ENCODE peak calls at places on chromosomes 4 and X, in ten cellular contexts. One of them, this sample, is unnamed.

GRCh38 chr4:83905952-83906351 is 370.0 kb downstream of the GPAT3 start:
- DNase-seq in stomach: no peak
- DNase-seq in H1: peak; percentile 49
- DNase-seq in GM23338: peak; percentile 74
- DNase-seq in fibroblast of lung: no peak
- DNase-seq in heart right ventricle: no peak
- DNase-seq in IMR-90: no peak
- DNase-seq in astrocyte: no peak
- DNase-seq in hepatocyte: no peak
- DNase-seq in endothelial cell of umbilical vein: no peak
- DNase-seq in this sample: no peak

GRCh38 chr4:36269116-36269515 is 12.3 kb upstream of the DTHD1 start:
- DNase-seq in stomach: no peak
- DNase-seq in heart right ventricle: no peak
- DNase-seq in GM23338: no peak
- DNase-seq in endothelial cell of umbilical vein: no peak
- DNase-seq in IMR-90: no peak
- DNase-seq in astrocyte: no peak
- DNase-seq in fibroblast of lung: no peak
- DNase-seq in H1: no peak
- DNase-seq in hepatocyte: no peak
- DNase-seq in this sample: no peak

GRCh38 chrX:105314468-105314867 is 94.0 kb upstream of the TEX13A start:
- DNase-seq in astrocyte: peak; percentile 26
- DNase-seq in H1: no peak
- DNase-seq in heart right ventricle: no peak
- DNase-seq in endothelial cell of umbilical vein: peak; percentile 57
- DNase-seq in hepatocyte: no peak
- DNase-seq in stomach: no peak
- DNase-seq in GM23338: no peak
- DNase-seq in fibroblast of lung: peak; percentile 45
- DNase-seq in IMR-90: peak; percentile 23
- DNase-seq in this sample: peak; percentile 60

GRCh38 chr4:16860506-16860905 is 37.9 kb downstream of the LDB2 start:
- DNase-seq in fibroblast of lung: peak; percentile 97
- DNase-seq in IMR-90: peak; percentile 98
- DNase-seq in hepatocyte: no peak
- DNase-seq in endothelial cell of umbilical vein: peak; percentile 85
- DNase-seq in GM23338: no peak
- DNase-seq in H1: no peak
- DNase-seq in astrocyte: peak; percentile 96
- DNase-seq in stomach: no peak
- DNase-seq in heart right ventricle: no peak
- DNase-seq in this sample: no peak

GRCh38 chr4:47154816-47155370 is 123.5 kb downstream of the GABRB1 start:
- DNase-seq in GM23338: peak; percentile 51
- DNase-seq in astrocyte: no peak
- DNase-seq in H1: no peak
- DNase-seq in IMR-90: peak; percentile 0
- DNase-seq in heart right ventricle: no peak
- DNase-seq in hepatocyte: no peak
- DNase-seq in stomach: no peak
- DNase-seq in fibroblast of lung: peak; percentile 2
- DNase-seq in endothelial cell of umbilical vein: no peak
- DNase-seq in this sample: no peak

GRCh38 chr4:76611611-76612010 is 176.6 kb downstream of the SHROOM3 start:
- DNase-seq in heart right ventricle: no peak
- DNase-seq in stomach: peak; percentile 86
- DNase-seq in GM23338: no peak
- DNase-seq in IMR-90: peak; percentile 68
- DNase-seq in endothelial cell of umbilical vein: peak; percentile 56
- DNase-seq in hepatocyte: peak; percentile 56
- DNase-seq in H1: no peak
- DNase-seq in astrocyte: peak; percentile 53
- DNase-seq in fibroblast of lung: peak; percentile 72
- DNase-seq in this sample: no peak

GRCh38 chr4:186622788-186623464 is 67.6 kb upstream of the MTNR1A start:
- DNase-seq in IMR-90: peak; percentile 55
- DNase-seq in hepatocyte: no peak
- DNase-seq in fibroblast of lung: peak; percentile 85
- DNase-seq in astrocyte: peak; percentile 80
- DNase-seq in heart right ventricle: no peak
- DNase-seq in GM23338: no peak
- DNase-seq in endothelial cell of umbilical vein: no peak
- DNase-seq in stomach: no peak
- DNase-seq in H1: no peak
- DNase-seq in this sample: peak; percentile 30

GRCh38 chrX:125340508-125340907 is 20.8 kb downstream of the TEX13C start:
- DNase-seq in heart right ventricle: no peak
- DNase-seq in IMR-90: no peak
- DNase-seq in hepatocyte: no peak
- DNase-seq in astrocyte: no peak
- DNase-seq in H1: no peak
- DNase-seq in stomach: no peak
- DNase-seq in endothelial cell of umbilical vein: no peak
- DNase-seq in GM23338: no peak
- DNase-seq in fibroblast of lung: no peak
- DNase-seq in this sample: no peak

GRCh38 chr4:3484057-3484973 is 21.2 kb downstream of the DOK7 start:
- DNase-seq in astrocyte: no peak
- DNase-seq in H1: no peak
- DNase-seq in GM23338: no peak
- DNase-seq in fibroblast of lung: no peak
- DNase-seq in stomach: peak; percentile 81
- DNase-seq in endothelial cell of umbilical vein: no peak
- DNase-seq in hepatocyte: peak; percentile 52
- DNase-seq in IMR-90: no peak
- DNase-seq in heart right ventricle: peak; percentile 77
- DNase-seq in this sample: peak; percentile 82

GRCh38 chrX:24603191-24603590 is 44.0 kb downstream of the PCYT1B start:
- DNase-seq in stomach: no peak
- DNase-seq in hepatocyte: no peak
- DNase-seq in heart right ventricle: no peak
- DNase-seq in IMR-90: no peak
- DNase-seq in H1: no peak
- DNase-seq in fibroblast of lung: no peak
- DNase-seq in GM23338: no peak
- DNase-seq in endothelial cell of umbilical vein: no peak
- DNase-seq in astrocyte: no peak
- DNase-seq in this sample: no peak

GRCh38 chr4:6534050-6534449 is 40.9 kb upstream of the MAN2B2 start:
- DNase-seq in IMR-90: no peak
- DNase-seq in astrocyte: no peak
- DNase-seq in endothelial cell of umbilical vein: no peak
- DNase-seq in stomach: no peak
- DNase-seq in fibroblast of lung: no peak
- DNase-seq in hepatocyte: no peak
- DNase-seq in heart right ventricle: no peak
- DNase-seq in H1: no peak
- DNase-seq in GM23338: no peak
- DNase-seq in this sample: no peak

GRCh38 chrX:116379854-116380253 is 56.6 kb upstream of the SLC6A14 start:
- DNase-seq in IMR-90: peak; percentile 6
- DNase-seq in astrocyte: no peak
- DNase-seq in endothelial cell of umbilical vein: peak; percentile 0
- DNase-seq in fibroblast of lung: peak; percentile 2
- DNase-seq in GM23338: no peak
- DNase-seq in stomach: no peak
- DNase-seq in heart right ventricle: peak; percentile 6
- DNase-seq in hepatocyte: no peak
- DNase-seq in H1: no peak
- DNase-seq in this sample: peak; percentile 52

GRCh38 chrX:2484721-2485459 is 15.9 kb downstream of the DHRSX start:
- DNase-seq in H1: no peak
- DNase-seq in hepatocyte: no peak
- DNase-seq in IMR-90: peak; percentile 54
- DNase-seq in endothelial cell of umbilical vein: no peak
- DNase-seq in heart right ventricle: peak; percentile 26
- DNase-seq in stomach: no peak
- DNase-seq in fibroblast of lung: peak; percentile 58
- DNase-seq in GM23338: peak; percentile 56
- DNase-seq in astrocyte: peak; percentile 38
- DNase-seq in this sample: peak; percentile 17
- TF ChIP-seq CTCF in H1: no peak
- TF ChIP-seq CTCF in hepatocyte: no peak
- TF ChIP-seq CTCF in IMR-90: no peak
- TF ChIP-seq CTCF in endothelial cell of umbilical vein: no peak
- TF ChIP-seq CTCF in heart right ventricle: no peak
- TF ChIP-seq CTCF in stomach: no peak
- TF ChIP-seq CTCF in fibroblast of lung: no peak
- TF ChIP-seq CTCF in GM23338: no peak
- TF ChIP-seq CTCF in astrocyte: no peak
- TF ChIP-seq CTCF in this sample: no peak

DNA sequence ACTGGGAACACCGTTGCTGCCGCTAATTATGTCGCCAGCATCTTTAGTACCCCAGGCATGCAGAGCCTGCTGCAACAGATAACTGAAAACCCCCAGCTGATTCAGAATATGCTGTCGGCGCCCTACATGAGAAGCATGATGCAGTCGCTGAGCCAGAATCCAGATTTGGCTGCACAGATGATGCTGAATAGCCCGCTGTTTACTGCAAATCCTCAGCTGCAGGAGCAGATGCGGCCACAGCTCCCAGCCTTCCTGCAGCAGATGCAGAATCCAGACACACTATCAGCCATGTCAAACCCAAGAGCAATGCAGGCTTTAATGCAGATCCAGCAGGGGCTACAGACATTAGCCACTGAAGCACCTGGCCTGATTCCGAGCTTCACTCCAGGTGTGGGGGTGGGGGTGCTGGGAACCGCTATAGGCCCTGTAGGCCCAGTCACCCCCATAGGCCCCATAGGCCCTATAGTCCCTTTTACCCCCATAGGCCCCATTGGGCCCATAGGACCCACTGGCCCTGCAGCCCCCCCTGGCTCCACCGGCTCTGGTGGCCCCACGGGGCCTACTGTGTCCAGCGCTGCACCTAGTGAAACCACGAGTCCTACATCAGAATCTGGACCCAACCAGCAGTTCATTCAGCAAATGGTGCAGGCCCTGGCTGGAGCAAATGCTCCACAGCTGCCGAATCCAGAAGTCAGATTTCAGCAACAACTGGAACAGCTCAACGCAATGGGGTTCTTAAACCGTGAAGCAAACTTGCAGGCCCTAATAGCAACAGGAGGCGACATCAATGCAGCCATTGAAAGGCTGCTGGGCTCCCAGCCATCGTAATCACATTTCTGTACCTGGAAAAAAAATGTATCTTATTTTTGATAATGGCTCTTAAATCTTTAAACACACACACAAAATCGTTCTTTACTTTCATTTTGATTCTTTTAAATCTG is 1.8 kb downstream of the UBQLN2 start:
- DNase-seq in IMR-90: peak; percentile 5
- DNase-seq in stomach: no peak
- DNase-seq in H1: no peak
- DNase-seq in astrocyte: no peak
- DNase-seq in endothelial cell of umbilical vein: no peak
- DNase-seq in hepatocyte: peak; percentile 4
- DNase-seq in fibroblast of lung: peak; percentile 6
- DNase-seq in GM23338: peak; percentile 1
- DNase-seq in heart right ventricle: no peak
- DNase-seq in this sample: no peak
- H3K27ac ChIP-seq in IMR-90: peak overlapping the region; percentile 99
- H3K27ac ChIP-seq in stomach: no peak overlapping the region
- H3K27ac ChIP-seq in H1: no peak overlapping the region
- H3K27ac ChIP-seq in astrocyte: peak overlapping the region; percentile 94
- H3K27ac ChIP-seq in endothelial cell of umbilical vein: no peak overlapping the region
- H3K27ac ChIP-seq in hepatocyte: no peak overlapping the region
- H3K27ac ChIP-seq in fibroblast of lung: peak overlapping the region; percentile 59
- H3K27ac ChIP-seq in GM23338: no peak overlapping the region
- H3K27ac ChIP-seq in heart right ventricle: peak overlapping the region; percentile 97
- H3K27ac ChIP-seq in this sample: peak overlapping the region; percentile 92

DNA sequence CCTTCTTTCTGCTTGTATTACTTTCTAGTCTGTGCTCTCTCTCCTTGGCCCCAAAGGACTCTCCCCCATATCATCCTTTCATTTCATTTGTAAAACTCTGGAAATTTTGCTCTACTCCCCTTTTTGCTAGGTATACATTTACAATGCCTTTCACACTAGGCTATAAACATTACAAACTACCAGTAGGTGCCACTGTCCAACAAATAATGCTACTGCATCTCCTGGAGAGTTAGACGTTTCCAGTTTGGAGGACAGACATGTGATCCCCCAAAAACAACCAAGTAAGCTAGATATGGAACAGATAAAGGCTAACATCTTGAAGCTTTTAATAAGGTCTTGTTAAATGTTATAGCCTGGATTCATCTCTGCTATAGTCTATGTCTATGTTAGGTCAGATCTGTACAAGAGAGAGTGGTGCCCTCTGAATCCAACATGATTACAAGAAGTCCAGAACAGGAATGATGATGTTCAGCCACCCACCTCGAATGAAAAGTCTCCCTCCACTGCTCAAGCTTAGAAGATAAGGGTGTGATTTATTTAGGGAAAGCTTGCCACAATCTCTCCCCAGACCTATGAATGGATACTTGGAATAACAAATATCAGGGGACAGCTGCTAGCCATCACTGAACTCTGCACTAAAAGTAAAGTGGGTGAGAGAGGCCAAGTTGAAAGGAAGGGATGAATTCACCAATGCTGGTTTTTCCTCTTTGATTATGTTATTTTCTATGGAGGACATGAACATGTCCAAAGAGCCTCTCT is 14.3 kb downstream of the CBR4 start:
- DNase-seq in stomach: no peak
- DNase-seq in heart right ventricle: no peak
- DNase-seq in endothelial cell of umbilical vein: peak; percentile 24
- DNase-seq in IMR-90: peak; percentile 19
- DNase-seq in fibroblast of lung: no peak
- DNase-seq in H1: no peak
- DNase-seq in hepatocyte: no peak
- DNase-seq in GM23338: no peak
- DNase-seq in astrocyte: no peak
- DNase-seq in this sample: no peak
- TF ChIP-seq CTCF in stomach: peak; percentile 30
- TF ChIP-seq CTCF in heart right ventricle: peak; percentile 23
- TF ChIP-seq CTCF in endothelial cell of umbilical vein: peak; percentile 3
- TF ChIP-seq CTCF in IMR-90: peak; percentile 34
- TF ChIP-seq CTCF in fibroblast of lung: no peak
- TF ChIP-seq CTCF in H1: no peak
- TF ChIP-seq CTCF in hepatocyte: peak; percentile 41
- TF ChIP-seq CTCF in GM23338: peak; percentile 27
- TF ChIP-seq CTCF in astrocyte: peak; percentile 20
- TF ChIP-seq CTCF in this sample: no peak

DNA sequence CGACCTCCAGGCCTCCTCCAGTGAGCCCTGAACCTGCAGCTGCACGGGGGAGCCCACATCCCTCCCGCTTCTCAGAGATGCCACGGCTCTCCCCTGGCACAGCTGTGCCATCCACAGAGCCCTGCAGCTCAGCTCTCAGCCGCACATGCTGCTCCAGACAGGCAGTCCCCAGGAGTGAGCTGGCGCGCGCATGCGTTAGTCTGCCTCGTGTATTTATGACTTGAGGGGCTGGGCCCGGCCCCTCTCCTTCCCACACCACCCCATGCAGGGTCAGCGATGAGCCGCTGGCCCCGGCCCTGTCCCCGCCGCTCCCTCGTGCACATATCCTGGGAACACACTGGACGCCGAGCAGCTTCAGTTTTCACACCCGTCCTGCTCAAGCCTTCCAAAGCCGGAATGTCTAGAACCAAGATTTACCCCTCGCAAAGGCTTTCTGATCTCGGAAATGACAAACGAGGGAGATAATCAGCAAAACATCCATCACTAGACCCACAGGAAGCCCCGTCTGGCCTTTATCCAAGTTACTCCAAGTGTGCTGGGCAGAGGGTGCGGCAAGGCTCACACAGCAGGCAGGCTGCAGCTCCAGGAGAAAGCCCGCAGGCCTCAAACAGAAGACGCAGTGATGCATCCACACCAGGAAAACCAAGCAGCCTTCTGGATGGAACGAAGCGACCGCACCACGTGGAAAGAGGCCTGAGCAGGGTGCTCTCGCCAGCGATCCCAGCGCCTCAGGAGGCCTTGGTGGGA is 24.3 kb downstream of the GAK start:
- DNase-seq in stomach: no peak
- DNase-seq in IMR-90: peak; percentile 65
- DNase-seq in endothelial cell of umbilical vein: peak; percentile 46
- DNase-seq in hepatocyte: no peak
- DNase-seq in astrocyte: peak; percentile 74
- DNase-seq in heart right ventricle: no peak
- DNase-seq in fibroblast of lung: peak; percentile 84
- DNase-seq in GM23338: no peak
- DNase-seq in H1: no peak
- DNase-seq in this sample: no peak
- H3K27ac ChIP-seq in stomach: no peak overlapping the region
- H3K27ac ChIP-seq in IMR-90: no peak overlapping the region
- H3K27ac ChIP-seq in endothelial cell of umbilical vein: no peak overlapping the region
- H3K27ac ChIP-seq in hepatocyte: no peak overlapping the region
- H3K27ac ChIP-seq in astrocyte: no peak overlapping the region
- H3K27ac ChIP-seq in heart right ventricle: no peak overlapping the region
- H3K27ac ChIP-seq in fibroblast of lung: no peak overlapping the region
- H3K27ac ChIP-seq in GM23338: no peak overlapping the region
- H3K27ac ChIP-seq in H1: no peak overlapping the region
- H3K27ac ChIP-seq in this sample: no peak overlapping the region